ENCODE peak calls at places on chromosome 4, in five cellular contexts. C is EL, S is ecto neural progenitor cell, F is body of pancreas, I is HS-5. O is an unnamed sample.

GRCh38 chr4:82748781-82749504 is 49.7 kb downstream of the SCD5 start:
- DNase-seq in C (peak), S (no peak), F (no peak), I (no peak), O (no peak)

GRCh38 chr4:577499-578450 is 1.7 kb upstream of the TMEM271 start:
- DNase-seq in C (peak), S (peak), F (no peak), I (no peak), O (no peak)

GRCh38 chr4:121827851-121828250 is 4.2 kb upstream of the CCNA2 start:
- DNase-seq in C (peak), S (no peak), F (no peak), I (peak), O (no peak)

GRCh38 chr4:19566041-19566440 is 685.7 kb upstream of the SLIT2 start:
- DNase-seq in C (peak), S (no peak), F (no peak), I (no peak), O (no peak)

GRCh38 chr4:16752150-16752549 is 146.3 kb downstream of the LDB2 start:
- DNase-seq in C (peak), S (no peak), F (no peak), I (no peak), O (no peak)

GRCh38 chr4:110663738-110664444 is 41.0 kb upstream of the PITX2 start:
- DNase-seq in C (peak), S (no peak), F (no peak), I (peak), O (no peak)

GRCh38 chr4:163161536-163162205 is 5.0 kb downstream of the NAF1 start:
- DNase-seq in C (peak), S (no peak), F (no peak), I (peak), O (no peak)

GRCh38 chr4:123640271-123640670 is 243.7 kb downstream of the SPRY1 start:
- DNase-seq in C (peak), S (no peak), F (no peak), I (peak), O (no peak)

GRCh38 chr4:138616775-138617174 is 374.6 kb upstream of the SLC7A11 start:
- DNase-seq in C (no peak), S (no peak), F (no peak), I (no peak), O (no peak)

GRCh38 chr4:48602222-48602621 is 112.2 kb downstream of the ZAR1 start:
- DNase-seq in C (peak), S (no peak), F (no peak), I (peak), O (no peak)

GRCh38 chr4:54879576-54879975 is 221.8 kb downstream of the KIT start:
- DNase-seq in C (peak), S (no peak), F (no peak), I (peak), O (no peak)

GRCh38 chr4:87055340-87055739 is 120.5 kb downstream of the AFF1 start:
- DNase-seq in C (no peak), S (no peak), F (no peak), I (no peak), O (no peak)

GRCh38 chr4:161894493-161895167 is 269.2 kb downstream of the FSTL5 start:
- DNase-seq in C (no peak), S (no peak), F (no peak), I (no peak), O (no peak)

GRCh38 chr4:900073-900472 is 32.0 kb downstream of the GAK start:
- DNase-seq in C (no peak), S (no peak), F (peak), I (no peak), O (no peak)

GRCh38 chr4:67875011-67875410 is 8.8 kb downstream of the TMPRSS11D start:
- DNase-seq in C (no peak), S (no peak), F (no peak), I (no peak), O (no peak)

GRCh38 chr4:36509816-36510215 is 228.4 kb downstream of the DTHD1 start:
- DNase-seq in C (no peak), S (no peak), F (no peak), I (no peak), O (no peak)

GRCh38 chr4:172173206-172173605 is 360.0 kb downstream of the GALNTL6 start:
- DNase-seq in C (no peak), S (no peak), F (no peak), I (no peak), O (no peak)

GRCh38 chr4:119041951-119042560 is 93.6 kb upstream of the MYOZ2 start:
- DNase-seq in C (peak), S (no peak), F (peak), I (peak), O (peak)

GRCh38 chr4:42708625-42709024 is 51.7 kb upstream of the ATP8A1 start:
- DNase-seq in C (no peak), S (no peak), F (no peak), I (no peak), O (no peak)

GRCh38 chr4:189870835-189871234 is 69.8 kb upstream of the FRG1 start:
- DNase-seq in C (no peak), S (no peak), F (no peak), I (no peak), O (no peak)

GRCh38 chr4:76059750-76060149 is 14.8 kb upstream of the ART3 start:
- DNase-seq in C (no peak), S (no peak), F (no peak), I (peak), O (no peak)

GRCh38 chr4:5024673-5025072 is 5.4 kb upstream of the CYTL1 start:
- DNase-seq in C (no peak), S (no peak), F (no peak), I (no peak), O (no peak)

GRCh38 chr4:83548151-83548905 is 12.4 kb downstream of the GPAT3 start:
- DNase-seq in C (peak), S (no peak), F (peak), I (peak), O (no peak)

GRCh38 chr4:3045500-3045850 is 28.9 kb downstream of the HTT-AS start:
- DNase-seq in C (peak), S (no peak), F (peak), I (no peak), O (no peak)

GRCh38 chr4:19655666-19656065 is 596.0 kb upstream of the SLIT2 start:
- DNase-seq in C (no peak), S (no peak), F (no peak), I (no peak), O (no peak)

GRCh38 chr4:36414248-36414647 is 132.8 kb downstream of the DTHD1 start:
- DNase-seq in C (no peak), S (no peak), F (no peak), I (no peak), O (no peak)

GRCh38 chr4:99593781-99594636 is 19.4 kb downstream of the MTTP start:
- DNase-seq in C (no peak), S (no peak), F (no peak), I (no peak), O (no peak)

GRCh38 chr4:14254806-14255445 is 627.4 kb upstream of the BOD1L1 start:
- DNase-seq in C (no peak), S (no peak), F (no peak), I (no peak), O (no peak)

GRCh38 chr4:151267104-151267503 is 9.9 kb upstream of the PRSS48 start:
- DNase-seq in C (no peak), S (no peak), F (no peak), I (no peak), O (peak)

GRCh38 chr4:186666750-186667149 is 56.9 kb downstream of the FAT1 start:
- DNase-seq in C (no peak), S (no peak), F (no peak), I (no peak), O (no peak)

GRCh38 chr4:150923945-150924344 is 91.1 kb downstream of the LRBA start:
- DNase-seq in C (no peak), S (no peak), F (no peak), I (no peak), O (no peak)

GRCh38 chr4:78781925-78782324 is 5.8 kb downstream of the BMP2K start:
- DNase-seq in C (no peak), S (no peak), F (no peak), I (no peak), O (no peak)

GRCh38 chr4:53313510-53313909 is 52.4 kb downstream of the SCFD2 start:
- DNase-seq in C (peak), S (peak), F (no peak), I (no peak), O (peak)

GRCh38 chr4:38818441-38818976 is 13.9 kb upstream of the TLR1 start:
- DNase-seq in C (no peak), S (no peak), F (no peak), I (no peak), O (no peak)

GRCh38 chr4:66169341-66169740 is 499.1 kb upstream of the EPHA5 start:
- DNase-seq in C (peak), S (no peak), F (no peak), I (no peak), O (no peak)

GRCh38 chr4:139734201-139734874 is 68.7 kb downstream of the MGST2 start:
- DNase-seq in C (peak), S (no peak), F (peak), I (peak), O (no peak)

GRCh38 chr4:2472187-2472586 is 3.3 kb downstream of the RNF4 start:
- DNase-seq in C (peak), S (no peak), F (no peak), I (no peak), O (no peak)

GRCh38 chr4:109611045-109611616 is 51.1 kb downstream of the MCUB start:
- DNase-seq in C (peak), S (no peak), F (no peak), I (no peak), O (no peak)

O was measured in testis.